ENCODE peak calls at places on chromosomes 13 and 19, in four cellular contexts. I, R, M and H are unnamed samples.

GRCh38 chr13:79679334-79679733 is 198.4 kb downstream of the NDFIP2 start:
- DNase-seq in I (peak; percentile 59), M (peak; percentile 80), R (no peak), H (peak; percentile 76)

GRCh38 chr19:35216026-35216832 is 12.3 kb downstream of the FAM187B start:
- DNase-seq in R (no peak), I (no peak), M (no peak), H (no peak)

GRCh38 chr13:114123876-114124275 is 8.5 kb downstream of the RASA3 start:
- DNase-seq in M (no peak), R (no peak), I (no peak), H (no peak)

GRCh38 chr19:43554317-43554895 is 20.9 kb downstream of the XRCC1 start:
- DNase-seq in I (no peak), R (no peak), M (no peak), H (no peak)

GRCh38 chr19:51726049-51726448 is 2.3 kb upstream of the HAS1 start:
- DNase-seq in R (no peak), I (no peak), M (no peak), H (no peak)

GRCh38 chr19:14525729-14526128 is 3.7 kb upstream of the TECR start:
- DNase-seq in I (no peak), M (no peak), R (no peak), H (no peak)

GRCh38 chr13:48126944-48127814 is 32.3 kb upstream of the MED4 start:
- DNase-seq in I (peak; percentile 97), M (peak; percentile 61), R (peak; percentile 14), H (peak; percentile 72)

GRCh38 chr19:2723747-2724146 is 2.6 kb upstream of the DIRAS1 start:
- DNase-seq in R (no peak), I (no peak), M (no peak), H (no peak)

GRCh38 chr13:50366488-50367174 is 351.4 kb downstream of the KCNRG start:
- DNase-seq in I (no peak), M (no peak), R (peak; percentile 41), H (no peak)

GRCh38 chr19:3868770-3869456 is at the start of gene ZFR2:
- DNase-seq in M (no peak), I (peak; percentile 50), R (no peak), H (no peak)

GRCh38 chr19:28039677-28040381 is 1173.1 kb downstream of the UQCRFS1 start:
- DNase-seq in I (peak; percentile 13), M (no peak), R (no peak), H (peak; percentile 8)